ENCODE peak calls at places on chromosome 1, in five cellular contexts. One of them, this sample, is unnamed.

GRCh38 chr1:108000620-108001105 is 35.7 kb upstream of the VAV3 start:
- DNase-seq in heart left ventricle: peak; percentile 83
- DNase-seq in A549: peak; percentile 1
- DNase-seq in right lobe of liver: peak; percentile 50
- DNase-seq in ovary: no peak
- DNase-seq in this sample: peak; percentile 82

GRCh38 chr1:11291049-11291448 is 18.1 kb downstream of the UBIAD1 start:
- DNase-seq in heart left ventricle: no peak
- DNase-seq in A549: no peak
- DNase-seq in right lobe of liver: no peak
- DNase-seq in ovary: no peak
- DNase-seq in this sample: no peak

GRCh38 chr1:202800742-202801141 is 7.5 kb downstream of the KDM5B start:
- DNase-seq in heart left ventricle: no peak
- DNase-seq in A549: no peak
- DNase-seq in right lobe of liver: no peak
- DNase-seq in ovary: no peak
- DNase-seq in this sample: no peak

GRCh38 chr1:38029725-38030511 is 16.7 kb downstream of the POU3F1 start:
- DNase-seq in heart left ventricle: no peak
- DNase-seq in A549: no peak
- DNase-seq in right lobe of liver: no peak
- DNase-seq in ovary: no peak
- DNase-seq in this sample: peak; percentile 30

GRCh38 chr1:178578541-178578940 is 65.6 kb downstream of the TEX35 start:
- DNase-seq in heart left ventricle: no peak
- DNase-seq in A549: no peak
- DNase-seq in right lobe of liver: no peak
- DNase-seq in ovary: no peak
- DNase-seq in this sample: peak; percentile 64

GRCh38 chr1:54254055-54254454 is 54.1 kb downstream of the MRPL37 start:
- DNase-seq in heart left ventricle: no peak
- DNase-seq in A549: no peak
- DNase-seq in right lobe of liver: no peak
- DNase-seq in ovary: no peak
- DNase-seq in this sample: peak; percentile 60

GRCh38 chr1:12075195-12076114 is 12.4 kb downstream of the TNFRSF8 start:
- DNase-seq in heart left ventricle: no peak
- DNase-seq in A549: no peak
- DNase-seq in right lobe of liver: no peak
- DNase-seq in ovary: peak; percentile 90
- DNase-seq in this sample: no peak

GRCh38 chr1:30106125-30106524 is 617.3 kb downstream of the MATN1 start:
- DNase-seq in heart left ventricle: no peak
- DNase-seq in A549: peak; percentile 21
- DNase-seq in right lobe of liver: no peak
- DNase-seq in ovary: no peak
- DNase-seq in this sample: no peak

DNA sequence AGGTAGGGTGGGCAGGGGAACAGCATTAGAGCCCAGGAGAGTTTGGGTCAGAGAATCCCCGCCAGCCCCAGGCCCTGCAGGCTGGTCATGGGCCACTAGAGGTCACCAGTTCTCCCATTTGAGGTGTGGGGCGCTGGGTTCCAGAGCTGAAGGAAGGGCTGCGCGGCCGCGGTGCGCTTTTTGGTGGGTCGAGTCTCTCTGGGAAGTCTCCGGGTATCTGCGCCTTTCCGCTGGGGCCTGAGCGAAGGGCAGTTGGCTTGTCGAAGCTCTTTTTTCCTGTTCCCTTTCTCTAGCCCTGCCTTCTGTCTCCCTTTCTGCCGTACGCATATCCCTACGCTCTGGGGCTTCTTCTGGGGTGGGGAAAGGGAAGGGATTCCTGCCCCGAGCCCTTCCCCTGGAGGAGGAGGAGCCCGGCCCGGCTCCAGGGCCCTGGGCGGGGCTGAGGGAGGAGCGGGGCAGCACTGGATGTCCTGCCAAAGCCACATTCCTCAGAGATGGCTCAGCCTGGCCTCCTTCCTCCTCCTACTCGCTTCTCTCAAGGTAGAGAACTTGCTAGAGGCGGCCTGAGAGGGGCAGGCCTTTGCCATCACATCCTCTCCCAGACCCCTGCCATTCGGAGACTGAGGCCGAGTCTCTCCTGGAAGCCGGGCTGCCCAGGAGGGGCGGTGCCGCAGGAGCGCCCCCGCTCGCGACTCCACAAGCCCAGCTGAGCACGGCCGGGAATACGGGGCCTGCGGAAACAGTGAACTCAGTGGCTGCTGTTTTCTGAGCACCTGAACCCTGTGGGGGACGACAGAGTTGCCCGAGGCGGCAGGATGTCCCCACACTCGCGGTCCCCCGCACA is 12.0 kb downstream of the ADAMTSL4 start:
- DNase-seq in heart left ventricle: peak; percentile 96
- DNase-seq in A549: peak; percentile 97
- DNase-seq in right lobe of liver: peak; percentile 96
- DNase-seq in ovary: peak; percentile 96
- DNase-seq in this sample: peak; percentile 97
- TF ChIP-seq POLR2A in heart left ventricle: peak; percentile 52
- TF ChIP-seq POLR2A in A549: peak; percentile 44
- TF ChIP-seq POLR2A in right lobe of liver: peak; percentile 97
- TF ChIP-seq POLR2A in ovary: peak; percentile 92
- TF ChIP-seq POLR2A in this sample: peak; percentile 82

GRCh38 chr1:72366473-72366872 is 84.1 kb upstream of the NEGR1 start:
- DNase-seq in heart left ventricle: no peak
- DNase-seq in A549: no peak
- DNase-seq in right lobe of liver: peak; percentile 81
- DNase-seq in ovary: no peak
- DNase-seq in this sample: no peak
- H3K4me3 ChIP-seq in heart left ventricle: no peak overlapping the region
- H3K4me3 ChIP-seq in A549: no peak overlapping the region
- H3K4me3 ChIP-seq in right lobe of liver: no peak overlapping the region
- H3K4me3 ChIP-seq in ovary: no peak overlapping the region
- H3K4me3 ChIP-seq in this sample: no peak overlapping the region

GRCh38 chr1:145874646-145875045 is 11.0 kb downstream of the ANKRD35 start:
- DNase-seq in heart left ventricle: no peak
- DNase-seq in A549: no peak
- DNase-seq in right lobe of liver: no peak
- DNase-seq in ovary: no peak
- DNase-seq in this sample: no peak

GRCh38 chr1:145878724-145879123 is 6.9 kb downstream of the ANKRD35 start:
- DNase-seq in heart left ventricle: no peak
- DNase-seq in A549: no peak
- DNase-seq in right lobe of liver: no peak
- DNase-seq in ovary: no peak
- DNase-seq in this sample: no peak

GRCh38 chr1:145872421-145872891 is 13.2 kb downstream of the ANKRD35 start:
- DNase-seq in heart left ventricle: peak; percentile 79
- DNase-seq in A549: no peak
- DNase-seq in right lobe of liver: peak; percentile 85
- DNase-seq in ovary: peak; percentile 52
- DNase-seq in this sample: peak; percentile 19

GRCh38 chr1:145879775-145880174 is 5.9 kb downstream of the ANKRD35 start:
- DNase-seq in heart left ventricle: no peak
- DNase-seq in A549: no peak
- DNase-seq in right lobe of liver: no peak
- DNase-seq in ovary: no peak
- DNase-seq in this sample: no peak

GRCh38 chr1:145877923-145878486 is 7.7 kb downstream of the ANKRD35 start:
- DNase-seq in heart left ventricle: no peak
- DNase-seq in A549: no peak
- DNase-seq in right lobe of liver: no peak
- DNase-seq in ovary: no peak
- DNase-seq in this sample: peak; percentile 18
- TF ChIP-seq POLR2A in heart left ventricle: no peak
- TF ChIP-seq POLR2A in A549: no peak
- TF ChIP-seq POLR2A in right lobe of liver: no peak
- TF ChIP-seq POLR2A in ovary: no peak
- TF ChIP-seq POLR2A in this sample: no peak

DNA sequence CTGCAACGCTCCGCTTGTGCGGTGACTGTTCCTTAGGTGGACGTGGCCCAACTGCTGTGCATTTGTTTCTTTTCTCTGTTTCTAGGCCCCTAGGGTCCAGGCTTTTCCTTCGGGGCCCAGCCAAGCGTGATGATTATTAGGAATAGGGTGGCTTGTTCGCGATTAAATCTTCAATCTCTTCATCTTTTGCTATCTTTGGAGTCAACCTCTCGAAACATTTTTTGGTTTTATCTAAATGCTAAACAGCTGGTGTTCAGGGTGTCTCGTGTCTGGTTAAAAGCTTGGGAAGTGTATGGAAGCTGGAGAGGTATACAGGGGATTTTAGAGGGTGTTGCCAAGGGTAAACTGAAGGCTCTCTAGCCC is 844 bp upstream of the PLD5 start:
- DNase-seq in heart left ventricle: no peak
- DNase-seq in A549: no peak
- DNase-seq in right lobe of liver: no peak
- DNase-seq in ovary: no peak
- DNase-seq in this sample: no peak
- H3K4me3 ChIP-seq in heart left ventricle: peak overlapping the region; percentile 46
- H3K4me3 ChIP-seq in A549: peak overlapping the region; percentile 57
- H3K4me3 ChIP-seq in right lobe of liver: no peak overlapping the region
- H3K4me3 ChIP-seq in ovary: peak overlapping the region; percentile 40
- H3K4me3 ChIP-seq in this sample: peak overlapping the region; percentile 39

DNA sequence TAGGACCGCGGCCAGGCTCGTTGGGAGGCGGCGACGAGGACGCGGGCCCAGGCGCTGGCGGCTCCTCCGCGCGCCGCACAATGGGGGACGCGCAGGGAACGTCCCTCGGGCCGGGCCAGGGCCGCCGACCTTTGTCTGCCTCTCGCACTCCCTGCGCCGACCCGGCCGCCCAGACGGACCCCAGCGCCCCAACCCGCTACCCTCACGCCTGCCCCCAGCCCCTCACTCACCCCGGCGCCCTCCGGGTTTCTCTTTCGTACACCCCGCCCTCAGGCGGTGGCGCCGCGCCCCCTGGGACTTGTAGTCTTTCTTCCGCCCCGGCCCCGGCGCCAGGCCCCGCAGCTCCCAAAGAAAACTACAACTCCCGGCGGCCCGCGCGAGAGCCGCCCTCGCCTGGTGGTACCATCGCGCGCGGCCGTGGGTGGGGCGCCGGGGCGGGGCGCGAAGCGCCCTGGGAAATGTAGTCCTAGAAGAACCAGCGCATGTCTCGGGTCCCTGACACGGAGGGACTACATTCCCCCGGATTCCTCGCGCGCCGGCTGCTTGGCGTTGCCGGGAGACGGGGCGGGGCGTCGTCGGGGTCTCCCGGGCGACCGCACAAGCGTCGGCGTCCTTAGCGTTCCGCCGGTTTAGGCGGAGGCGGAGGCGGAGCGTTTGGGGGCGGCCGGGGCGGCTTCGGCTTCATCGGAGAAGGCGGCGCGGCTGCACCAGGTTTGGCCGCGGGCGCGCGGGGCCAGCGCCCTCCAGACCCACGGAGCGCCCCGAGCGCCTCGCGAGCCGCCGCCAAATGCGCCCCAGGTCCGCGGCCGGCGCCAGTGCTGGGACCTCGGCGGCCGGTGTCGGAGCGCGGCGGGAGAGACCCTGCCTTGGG is at the start of gene C1orf159:
- DNase-seq in heart left ventricle: peak; percentile 99
- DNase-seq in A549: peak; percentile 95
- DNase-seq in right lobe of liver: peak; percentile 99
- DNase-seq in ovary: peak; percentile 98
- DNase-seq in this sample: peak; percentile 98
- TF ChIP-seq POLR2A in heart left ventricle: no peak
- TF ChIP-seq POLR2A in A549: no peak
- TF ChIP-seq POLR2A in right lobe of liver: no peak
- TF ChIP-seq POLR2A in ovary: no peak
- TF ChIP-seq POLR2A in this sample: no peak

DNA sequence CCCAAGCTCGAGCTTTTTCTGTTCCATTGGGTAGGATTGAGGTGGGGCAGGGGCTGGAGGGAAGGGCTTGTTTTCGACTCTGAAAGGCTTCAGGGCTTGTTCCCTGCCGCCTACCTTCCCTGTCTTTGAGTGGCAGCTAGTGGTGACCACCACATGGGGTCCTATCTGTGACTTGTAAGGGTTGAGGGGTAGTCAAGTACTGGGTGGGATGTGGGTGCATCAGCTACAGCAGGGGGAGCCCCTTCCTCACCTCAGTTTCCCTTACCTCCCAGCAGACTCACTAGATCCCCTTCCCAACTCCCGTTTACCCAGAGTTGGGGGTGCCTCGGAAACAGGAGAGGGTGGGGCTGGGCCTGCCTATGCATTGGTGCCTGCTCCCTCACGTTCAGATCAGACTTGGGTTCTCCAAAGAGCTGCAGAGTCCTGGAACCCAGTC is 5.9 kb downstream of the FOXO6 start:
- DNase-seq in heart left ventricle: no peak
- DNase-seq in A549: no peak
- DNase-seq in right lobe of liver: no peak
- DNase-seq in ovary: no peak
- DNase-seq in this sample: no peak
- H3K4me3 ChIP-seq in heart left ventricle: peak overlapping the region; percentile 51
- H3K4me3 ChIP-seq in A549: no peak overlapping the region
- H3K4me3 ChIP-seq in right lobe of liver: no peak overlapping the region
- H3K4me3 ChIP-seq in ovary: peak overlapping the region; percentile 43
- H3K4me3 ChIP-seq in this sample: no peak overlapping the region

GRCh38 chr1:116335847-116336246 is 37.2 kb upstream of the ATP1A1 start:
- DNase-seq in heart left ventricle: no peak
- DNase-seq in A549: no peak
- DNase-seq in right lobe of liver: no peak
- DNase-seq in ovary: no peak
- DNase-seq in this sample: no peak
- TF ChIP-seq POLR2A in heart left ventricle: no peak
- TF ChIP-seq POLR2A in A549: no peak
- TF ChIP-seq POLR2A in right lobe of liver: no peak
- TF ChIP-seq POLR2A in ovary: no peak
- TF ChIP-seq POLR2A in this sample: peak; percentile 34